ENCODE peak calls at places on chromosome 5, in nine cellular contexts. N, I, H, A, X, B, S, D and V are unnamed samples.

GRCh38 chr5:138649316-138649720 is 74.1 kb upstream of the HSPA9 start:
- DNase-seq in N (no peak), I (no peak), H (peak), A (no peak), X (no peak), B (no peak), S (no peak), D (no peak), V (no peak)

GRCh38 chr5:95823738-95824609 is 1.4 kb upstream of the GLRX start:
- DNase-seq in N (peak), I (no peak), H (no peak), A (no peak), X (no peak), B (peak), S (peak), D (peak), V (peak)

GRCh38 chr5:133970325-133970671 is 1.9 kb upstream of the C5orf15 start:
- DNase-seq in N (peak), I (no peak), H (no peak), A (no peak), X (no peak), B (no peak), S (no peak), D (no peak), V (no peak)

GRCh38 chr5:143024227-143024920 is 254.2 kb downstream of the ARHGAP26 start:
- DNase-seq in N (no peak), I (no peak), H (no peak), A (no peak), X (no peak), B (no peak), S (no peak), D (no peak), V (no peak)

GRCh38 chr5:150469718-150470470 is 20.4 kb upstream of the RPS14 start:
- DNase-seq in N (peak), I (no peak), H (no peak), A (no peak), X (no peak), B (no peak), S (no peak), D (no peak), V (peak)

GRCh38 chr5:50325237-50325832 is 115.8 kb downstream of the EMB start:
- DNase-seq in N (peak), I (peak), H (no peak), A (no peak), X (no peak), B (no peak), S (no peak), D (no peak), V (no peak)

GRCh38 chr5:67623078-67623477 is 426.5 kb upstream of the CD180 start:
- DNase-seq in N (no peak), I (no peak), H (no peak), A (no peak), X (no peak), B (no peak), S (no peak), D (no peak), V (no peak)

GRCh38 chr5:626850-627249 is 14.7 kb downstream of the CEP72 start:
- DNase-seq in N (no peak), I (no peak), H (no peak), A (no peak), X (no peak), B (no peak), S (no peak), D (no peak), V (no peak)

GRCh38 chr5:145554399-145554798 is 280.7 kb downstream of the PRELID2 start:
- DNase-seq in N (peak), I (no peak), H (no peak), A (no peak), X (no peak), B (no peak), S (no peak), D (no peak), V (no peak)

GRCh38 chr5:31226651-31227050 is 33.2 kb downstream of the CDH6 start:
- DNase-seq in N (no peak), I (no peak), H (no peak), A (no peak), X (no peak), B (no peak), S (no peak), D (no peak), V (no peak)

GRCh38 chr5:137995077-137995746 is 37.7 kb downstream of the FAM13B start:
- DNase-seq in N (no peak), I (no peak), H (no peak), A (no peak), X (no peak), B (no peak), S (no peak), D (no peak), V (peak)

GRCh38 chr5:76104027-76104426 is 20.8 kb downstream of the SV2C start:
- DNase-seq in N (peak), I (peak), H (no peak), A (no peak), X (no peak), B (peak), S (no peak), D (peak), V (peak)

GRCh38 chr5:139019880-139020279 is 144.7 kb upstream of the LRRTM2 start:
- DNase-seq in N (no peak), I (no peak), H (no peak), A (no peak), X (no peak), B (no peak), S (no peak), D (no peak), V (no peak)

GRCh38 chr5:18119156-18119785 is 485.0 kb downstream of the TAF11L14 start:
- DNase-seq in N (no peak), I (no peak), H (no peak), A (no peak), X (no peak), B (no peak), S (no peak), D (peak), V (no peak)

GRCh38 chr5:145345883-145346282 is 489.3 kb downstream of the PRELID2 start:
- DNase-seq in N (no peak), I (no peak), H (no peak), A (no peak), X (no peak), B (no peak), S (no peak), D (no peak), V (no peak)

GRCh38 chr5:64180661-64181343 is 15.2 kb downstream of the RNF180 start:
- DNase-seq in N (no peak), I (no peak), H (no peak), A (no peak), X (no peak), B (no peak), S (no peak), D (peak), V (no peak)

GRCh38 chr5:38569180-38569579 is 12.7 kb upstream of the LIFR start:
- DNase-seq in N (no peak), I (no peak), H (no peak), A (no peak), X (no peak), B (no peak), S (no peak), D (no peak), V (no peak)